ENCODE peak calls at places on chromosomes 13 and 19, in six cellular contexts. H, I, T, C, S and P are unnamed samples.

GRCh38 chr13:58298556-58299135 is 667.1 kb downstream of the PCDH17 start:
- DNase-seq in T (no peak), C (no peak), I (no peak), S (no peak), H (no peak), P (no peak)

GRCh38 chr13:44283598-44283997 is 90.0 kb upstream of the SERP2 start:
- DNase-seq in H (no peak), I (no peak), S (no peak), C (no peak), T (no peak), P (no peak)

GRCh38 chr19:17766543-17767131 is 15.4 kb downstream of the FCHO1 start:
- DNase-seq in H (peak), C (peak), T (peak), I (peak), S (peak), P (peak)

GRCh38 chr19:51098366-51099069 is 9.7 kb downstream of the CTU1 start:
- DNase-seq in C (peak), I (peak), H (peak), T (peak), S (no peak), P (no peak)

GRCh38 chr13:91247768-91248167 is 99.7 kb upstream of the MIR17HG start:
- DNase-seq in C (no peak), S (no peak), H (no peak), I (no peak), T (no peak), P (no peak)

GRCh38 chr13:112714772-112715569 is 25.1 kb downstream of the ATP11A start:
- DNase-seq in C (no peak), T (no peak), S (no peak), H (no peak), I (no peak), P (peak)

GRCh38 chr13:22061806-22062391 is 391.0 kb downstream of the FGF9 start:
- DNase-seq in I (no peak), C (no peak), H (no peak), S (no peak), T (no peak), P (no peak)

GRCh38 chr13:24176351-24177101 is 16.0 kb downstream of the SPATA13 start:
- DNase-seq in C (no peak), S (no peak), H (no peak), I (no peak), T (no peak), P (no peak)

GRCh38 chr13:110477711-110478245 is 83.7 kb downstream of the RAB20 start:
- DNase-seq in C (no peak), S (no peak), T (no peak), H (no peak), I (no peak), P (no peak)

GRCh38 chr13:57666131-57666530 is 34.6 kb downstream of the PCDH17 start:
- DNase-seq in S (no peak), T (no peak), I (no peak), H (no peak), C (no peak), P (no peak)

GRCh38 chr13:110433014-110433413 is 125.9 kb downstream of the COL4A2 start:
- DNase-seq in H (peak), T (no peak), C (no peak), S (no peak), I (peak), P (no peak)

GRCh38 chr19:23526302-23526701 is 131.0 kb upstream of the ZNF91 start:
- DNase-seq in H (no peak), C (no peak), S (no peak), I (no peak), T (no peak), P (peak)

GRCh38 chr13:63690672-63691071 is 2275.0 kb upstream of the PCDH20 start:
- DNase-seq in S (no peak), T (no peak), C (no peak), I (no peak), H (no peak), P (no peak)

GRCh38 chr19:2230029-2230531 is 6.0 kb downstream of the PLEKHJ1 start:
- DNase-seq in C (no peak), S (no peak), T (no peak), H (no peak), I (no peak), P (no peak)

GRCh38 chr13:99459101-99459500 is 42.2 kb upstream of the TM9SF2 start:
- DNase-seq in S (no peak), C (no peak), T (no peak), I (no peak), H (no peak), P (no peak)

GRCh38 chr19:54803410-54803809 is at the start of gene KIR2DL4:
- DNase-seq in T (no peak), S (no peak), I (no peak), C (no peak), H (no peak), P (no peak)

GRCh38 chr13:98157188-98157587 is 14.3 kb downstream of the FARP1 start:
- DNase-seq in H (no peak), I (no peak), T (no peak), S (no peak), C (no peak), P (no peak)

GRCh38 chr13:44399045-44399444 is 25.4 kb downstream of the SERP2 start:
- DNase-seq in S (no peak), I (no peak), T (no peak), H (no peak), C (no peak), P (no peak)

GRCh38 chr13:86383151-86383550 is 583.9 kb upstream of the SLITRK6 start:
- DNase-seq in T (no peak), H (no peak), I (no peak), C (no peak), S (no peak), P (no peak)

GRCh38 chr13:110509971-110510786 is 51.3 kb downstream of the RAB20 start:
- DNase-seq in C (peak), S (peak), I (peak), T (no peak), H (peak), P (no peak)

GRCh38 chr13:42715909-42716308 is 65.5 kb upstream of the FAM216B start:
- DNase-seq in S (no peak), T (no peak), H (no peak), I (peak), C (peak), P (no peak)

GRCh38 chr13:74024314-74024713 is 109.9 kb downstream of the KLF12 start:
- DNase-seq in H (no peak), T (no peak), S (no peak), I (no peak), C (no peak), P (no peak)
- TF ChIP-seq CTCF in H (no peak), T (no peak), S (no peak), I (peak), C (no peak), P (no peak)

GRCh38 chr19:41959056-41960053 is at the start of gene RABAC1:
- DNase-seq in T (peak), S (peak), C (peak), H (peak), I (peak), P (peak)
- TF ChIP-seq CTCF in T (peak), S (peak), C (peak), H (no peak), I (peak), P (peak)

GRCh38 chr13:68261105-68261504 is 1031.0 kb upstream of the PCDH9 start:
- DNase-seq in T (no peak), C (no peak), S (no peak), I (no peak), H (no peak), P (no peak)
- TF ChIP-seq CTCF in T (no peak), C (no peak), S (no peak), I (no peak), H (no peak), P (no peak)

DNA sequence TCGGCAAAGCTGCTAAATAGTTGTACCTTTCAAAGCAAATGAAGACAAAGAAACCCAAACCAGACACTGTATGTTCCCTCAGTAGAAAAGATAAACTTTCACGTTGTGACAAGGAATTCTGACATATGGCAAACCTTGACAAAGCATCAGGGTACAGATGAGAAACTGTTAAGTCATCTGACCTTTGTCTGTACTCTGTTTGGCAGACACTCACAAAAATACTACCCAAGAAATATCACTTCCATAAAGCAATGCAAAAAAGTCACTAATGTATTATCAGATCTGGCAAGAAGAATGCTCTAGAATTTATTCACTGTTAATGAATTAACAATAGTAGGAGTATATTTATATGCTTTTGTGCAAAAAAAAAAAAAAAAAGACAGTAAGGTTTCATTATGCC is 843.7 kb downstream of the DIAPH3 start:
- DNase-seq in T (no peak), I (no peak), S (no peak), H (no peak), C (no peak), P (no peak)
- TF ChIP-seq CTCF in T (no peak), I (no peak), S (no peak), H (no peak), C (no peak), P (no peak)

GRCh38 chr19:49988007-49988406 is 27.0 kb upstream of the SIGLEC11 start:
- DNase-seq in I (no peak), C (no peak), T (no peak), S (no peak), H (no peak), P (no peak)

GRCh38 chr19:49984491-49984890 is 23.5 kb upstream of the SIGLEC11 start:
- DNase-seq in S (no peak), C (no peak), H (no peak), T (no peak), I (no peak), P (no peak)

GRCh38 chr19:49986354-49986753 is 25.4 kb upstream of the SIGLEC11 start:
- DNase-seq in T (no peak), H (no peak), I (no peak), S (no peak), C (no peak), P (no peak)

GRCh38 chr19:49987159-49987698 is 26.3 kb upstream of the SIGLEC11 start:
- DNase-seq in I (peak), H (peak), S (peak), C (peak), T (peak), P (peak)

DNA sequence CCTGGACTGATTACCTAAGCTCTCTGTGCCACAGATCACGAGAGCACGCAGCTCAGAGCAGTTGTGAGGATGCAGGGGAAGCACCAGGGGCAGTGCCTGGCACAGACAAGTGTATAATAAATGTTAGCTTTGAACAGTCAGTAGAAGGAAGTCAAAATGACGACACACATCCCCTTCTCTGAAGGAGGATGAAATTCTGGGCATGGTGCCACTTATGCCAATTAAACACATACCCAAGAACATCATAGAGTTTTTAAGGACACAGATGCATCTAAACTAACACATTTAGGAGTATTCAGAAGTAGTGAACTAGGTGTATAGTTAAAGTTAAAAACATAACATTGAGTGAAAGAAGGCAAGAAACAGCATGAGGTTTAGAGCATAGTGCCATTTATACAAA is 25.0 kb upstream of the SIGLEC11 start:
- DNase-seq in T (no peak), H (no peak), I (no peak), S (no peak), C (no peak), P (no peak)
- TF ChIP-seq CTCF in T (no peak), H (no peak), I (no peak), S (no peak), C (no peak), P (no peak)

GRCh38 chr13:53001444-53001843 is 27.2 kb upstream of the OLFM4 start:
- DNase-seq in T (no peak), C (no peak), I (no peak), H (no peak), S (no peak), P (no peak)
- TF ChIP-seq CTCF in T (no peak), C (no peak), I (no peak), H (no peak), S (no peak), P (no peak)

GRCh38 chr19:19644054-19644388 is 564 bp upstream of the GMIP start:
- DNase-seq in S (no peak), C (no peak), H (no peak), T (no peak), I (no peak), P (no peak)
- TF ChIP-seq CTCF in S (no peak), C (no peak), H (no peak), T (no peak), I (no peak), P (peak)

GRCh38 chr19:629961-630714 is 3.2 kb downstream of the POLRMT start:
- DNase-seq in C (no peak), T (no peak), H (no peak), S (no peak), I (no peak), P (no peak)

GRCh38 chr19:634975-635652 is 1.8 kb upstream of the POLRMT start:
- DNase-seq in H (no peak), S (no peak), T (no peak), I (no peak), C (no peak), P (no peak)

GRCh38 chr19:633068-633785 is at the start of gene POLRMT:
- DNase-seq in I (peak), H (peak), S (peak), C (peak), T (peak), P (peak)

GRCh38 chr19:632228-633067 is 889 bp downstream of the POLRMT start:
- DNase-seq in H (no peak), C (peak), T (peak), I (no peak), S (no peak), P (peak)

DNA sequence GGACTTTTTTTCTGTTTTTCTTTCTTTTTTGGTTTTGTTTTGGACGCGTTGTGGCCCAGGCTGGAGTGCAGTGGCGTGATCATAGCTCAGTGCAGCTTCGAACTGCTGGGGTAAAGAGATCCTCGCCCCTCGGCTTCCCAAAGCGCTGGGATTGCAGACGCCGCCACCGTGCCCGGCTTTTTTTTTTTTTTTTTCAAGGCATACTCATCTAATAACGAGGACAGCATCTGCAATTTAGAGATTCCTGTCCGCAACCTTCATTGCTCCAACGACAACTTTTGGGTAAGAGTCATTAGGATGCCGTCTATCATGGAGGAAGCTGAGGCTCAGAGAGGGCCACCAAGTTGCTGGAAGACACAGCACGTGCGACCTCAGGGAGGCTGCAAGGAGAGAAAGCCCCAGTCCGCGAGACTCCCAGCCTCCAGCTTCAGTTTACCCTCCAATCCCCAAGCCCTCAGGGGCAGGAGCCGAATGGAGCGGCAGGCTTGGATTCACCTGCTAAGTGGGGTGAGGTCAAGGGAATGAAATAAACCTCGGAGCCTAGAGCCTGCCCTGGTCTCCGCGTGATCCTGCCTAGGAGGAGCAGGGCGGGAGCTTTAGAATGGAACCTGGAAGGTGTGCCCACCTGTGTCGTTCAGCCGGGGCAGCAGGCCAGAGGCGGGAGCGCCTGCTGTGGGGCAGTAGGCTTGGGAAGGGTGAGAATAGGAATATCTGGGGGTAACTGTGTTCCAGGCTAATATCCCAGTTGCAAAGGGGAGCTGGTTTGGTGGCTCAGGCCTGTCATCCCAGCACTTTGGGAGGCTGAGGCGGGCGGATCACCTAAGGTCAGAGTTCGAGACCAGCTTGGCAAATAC is 676 bp upstream of the POLRMT start:
- DNase-seq in T (no peak), H (no peak), S (no peak), I (no peak), C (no peak), P (peak)
- TF ChIP-seq CTCF in T (no peak), H (no peak), S (no peak), I (no peak), C (no peak), P (no peak)

GRCh38 chr19:49488863-49489537 is 1.6 kb downstream of the RPL13A start:
- DNase-seq in S (no peak), T (no peak), H (no peak), I (no peak), C (no peak), P (no peak)

GRCh38 chr19:49486232-49486631 is 1.2 kb upstream of the RPL13A start:
- DNase-seq in S (no peak), I (no peak), C (no peak), T (no peak), H (no peak), P (no peak)

GRCh38 chr19:49487277-49488045 is at the start of gene RPL13A:
- DNase-seq in T (peak), C (peak), H (peak), I (peak), S (peak), P (peak)

GRCh38 chr19:49488046-49488862 is 846 bp downstream of the RPL13A start:
- DNase-seq in H (no peak), I (no peak), S (no peak), C (no peak), T (no peak), P (no peak)

GRCh38 chr19:49486710-49487276 is 615 bp upstream of the RPL13A start:
- DNase-seq in I (no peak), C (no peak), T (no peak), H (no peak), S (no peak), P (no peak)
- TF ChIP-seq CTCF in I (peak), C (no peak), T (no peak), H (no peak), S (peak), P (no peak)